ENCODE peak calls at places on chromosomes 3 and 15, in five cellular contexts. One of them, this sample, is unnamed.

GRCh38 chr15:50906954-50907865 is 1.3 kb upstream of the AP4E1 start:
- DNase-seq in AG10803: no peak
- DNase-seq in A549: peak
- DNase-seq in fibroblast of pulmonary artery: no peak
- DNase-seq in BJ: no peak
- DNase-seq in this sample: no peak

GRCh38 chr3:110550511-110550910 is 521.1 kb upstream of the NECTIN3 start:
- DNase-seq in BJ: no peak
- DNase-seq in AG10803: no peak
- DNase-seq in fibroblast of pulmonary artery: no peak
- DNase-seq in A549: no peak
- DNase-seq in this sample: no peak

GRCh38 chr3:51371943-51372557 is 13.0 kb upstream of the MANF start:
- DNase-seq in BJ: peak
- DNase-seq in AG10803: peak
- DNase-seq in fibroblast of pulmonary artery: peak
- DNase-seq in A549: peak
- DNase-seq in this sample: peak

GRCh38 chr15:44719293-44719999 is 8.1 kb downstream of the B2M start:
- DNase-seq in A549: no peak
- DNase-seq in fibroblast of pulmonary artery: peak
- DNase-seq in AG10803: no peak
- DNase-seq in BJ: no peak
- DNase-seq in this sample: no peak

GRCh38 chr3:193732391-193732790 is 139.4 kb downstream of the OPA1 start:
- DNase-seq in AG10803: peak
- DNase-seq in BJ: peak
- DNase-seq in fibroblast of pulmonary artery: peak
- DNase-seq in A549: peak
- DNase-seq in this sample: peak

GRCh38 chr3:61928020-61928419 is 366.6 kb downstream of the PTPRG start:
- DNase-seq in fibroblast of pulmonary artery: peak
- DNase-seq in AG10803: peak
- DNase-seq in BJ: no peak
- DNase-seq in A549: no peak
- DNase-seq in this sample: no peak

GRCh38 chr15:71753346-71753745 is 57.0 kb upstream of the NR2E3 start:
- DNase-seq in BJ: no peak
- DNase-seq in fibroblast of pulmonary artery: peak
- DNase-seq in A549: peak
- DNase-seq in AG10803: peak
- DNase-seq in this sample: no peak

GRCh38 chr3:46925585-46925934 is 48.0 kb downstream of the PTH1R start:
- DNase-seq in A549: no peak
- DNase-seq in AG10803: no peak
- DNase-seq in fibroblast of pulmonary artery: no peak
- DNase-seq in BJ: no peak
- DNase-seq in this sample: no peak

GRCh38 chr3:57787867-57788623 is 31.9 kb downstream of the SLMAP start:
- DNase-seq in BJ: no peak
- DNase-seq in AG10803: no peak
- DNase-seq in fibroblast of pulmonary artery: peak
- DNase-seq in A549: no peak
- DNase-seq in this sample: no peak

GRCh38 chr3:197343656-197344408 is 45.4 kb upstream of the DLG1 start:
- DNase-seq in fibroblast of pulmonary artery: peak
- DNase-seq in BJ: no peak
- DNase-seq in A549: no peak
- DNase-seq in AG10803: no peak
- DNase-seq in this sample: no peak

GRCh38 chr3:165805834-165806561 is 31.2 kb downstream of the BCHE start:
- DNase-seq in BJ: no peak
- DNase-seq in AG10803: no peak
- DNase-seq in fibroblast of pulmonary artery: no peak
- DNase-seq in A549: peak
- DNase-seq in this sample: no peak

GRCh38 chr3:83435173-83435572 is 1523.6 kb upstream of the CADM2 start:
- DNase-seq in A549: peak
- DNase-seq in BJ: no peak
- DNase-seq in AG10803: no peak
- DNase-seq in fibroblast of pulmonary artery: no peak
- DNase-seq in this sample: no peak

GRCh38 chr3:19077388-19077787 is 70.9 kb upstream of the KCNH8 start:
- DNase-seq in A549: no peak
- DNase-seq in fibroblast of pulmonary artery: no peak
- DNase-seq in AG10803: no peak
- DNase-seq in BJ: no peak
- DNase-seq in this sample: no peak

GRCh38 chr3:122942937-122943827 is 84.4 kb downstream of the SEMA5B start:
- DNase-seq in fibroblast of pulmonary artery: peak
- DNase-seq in BJ: no peak
- DNase-seq in AG10803: peak
- DNase-seq in A549: peak
- DNase-seq in this sample: no peak

GRCh38 chr15:36449662-36450145 is 129.7 kb upstream of the CDIN1 start:
- DNase-seq in A549: no peak
- DNase-seq in fibroblast of pulmonary artery: peak
- DNase-seq in AG10803: no peak
- DNase-seq in BJ: no peak
- DNase-seq in this sample: no peak

GRCh38 chr3:25472747-25473146 is 44.7 kb downstream of the RARB start:
- DNase-seq in AG10803: no peak
- DNase-seq in A549: no peak
- DNase-seq in fibroblast of pulmonary artery: no peak
- DNase-seq in BJ: no peak
- DNase-seq in this sample: no peak

GRCh38 chr15:52078876-52079700 is 33.5 kb downstream of the BCL2L10 start:
- DNase-seq in A549: peak
- DNase-seq in fibroblast of pulmonary artery: peak
- DNase-seq in BJ: no peak
- DNase-seq in AG10803: peak
- DNase-seq in this sample: no peak

GRCh38 chr15:90221251-90221900 is 12.4 kb downstream of the CIB1 start:
- DNase-seq in fibroblast of pulmonary artery: peak
- DNase-seq in A549: peak
- DNase-seq in BJ: no peak
- DNase-seq in AG10803: peak
- DNase-seq in this sample: peak

GRCh38 chr3:143820466-143821221 is 27.6 kb downstream of the SLC9A9 start:
- DNase-seq in BJ: no peak
- DNase-seq in fibroblast of pulmonary artery: no peak
- DNase-seq in AG10803: no peak
- DNase-seq in A549: no peak
- DNase-seq in this sample: no peak

GRCh38 chr3:143484851-143485512 is 363.3 kb downstream of the SLC9A9 start:
- DNase-seq in BJ: no peak
- DNase-seq in fibroblast of pulmonary artery: no peak
- DNase-seq in A549: peak
- DNase-seq in AG10803: peak
- DNase-seq in this sample: no peak

GRCh38 chr3:44476181-44476599 is 1.3 kb downstream of the ZNF445 start:
- DNase-seq in fibroblast of pulmonary artery: peak
- DNase-seq in A549: no peak
- DNase-seq in BJ: peak
- DNase-seq in AG10803: peak
- DNase-seq in this sample: no peak

GRCh38 chr3:87082806-87083440 is 92.0 kb upstream of the VGLL3 start:
- DNase-seq in BJ: no peak
- DNase-seq in A549: peak
- DNase-seq in AG10803: peak
- DNase-seq in fibroblast of pulmonary artery: peak
- DNase-seq in this sample: peak

GRCh38 chr3:60594025-60594424 is 657.2 kb downstream of the FHIT start:
- DNase-seq in AG10803: peak
- DNase-seq in BJ: no peak
- DNase-seq in fibroblast of pulmonary artery: peak
- DNase-seq in A549: no peak
- DNase-seq in this sample: no peak

GRCh38 chr3:105793040-105793439 is 75.8 kb downstream of the CBLB start:
- DNase-seq in BJ: no peak
- DNase-seq in A549: no peak
- DNase-seq in AG10803: no peak
- DNase-seq in fibroblast of pulmonary artery: peak
- DNase-seq in this sample: no peak

GRCh38 chr3:69354948-69355347 is 30.9 kb downstream of the FRMD4B start:
- DNase-seq in fibroblast of pulmonary artery: no peak
- DNase-seq in AG10803: no peak
- DNase-seq in BJ: no peak
- DNase-seq in A549: no peak
- DNase-seq in this sample: no peak

GRCh38 chr3:13016083-13016725 is 57.0 kb downstream of the IQSEC1 start:
- DNase-seq in AG10803: no peak
- DNase-seq in BJ: no peak
- DNase-seq in fibroblast of pulmonary artery: no peak
- DNase-seq in A549: no peak
- DNase-seq in this sample: no peak

GRCh38 chr3:49415931-49416601 is 3.8 kb downstream of the TCTA start:
- DNase-seq in AG10803: no peak
- DNase-seq in fibroblast of pulmonary artery: no peak
- DNase-seq in A549: no peak
- DNase-seq in BJ: no peak
- DNase-seq in this sample: no peak

GRCh38 chr15:83144771-83145170 is 37.3 kb downstream of the TM6SF1 start:
- DNase-seq in BJ: no peak
- DNase-seq in AG10803: no peak
- DNase-seq in fibroblast of pulmonary artery: no peak
- DNase-seq in A549: no peak
- DNase-seq in this sample: no peak

GRCh38 chr3:60920519-60920918 is 330.7 kb downstream of the FHIT start:
- DNase-seq in AG10803: no peak
- DNase-seq in A549: no peak
- DNase-seq in fibroblast of pulmonary artery: no peak
- DNase-seq in BJ: no peak
- DNase-seq in this sample: no peak

GRCh38 chr3:37695138-37695537 is 166.5 kb upstream of the CTDSPL start:
- DNase-seq in fibroblast of pulmonary artery: no peak
- DNase-seq in A549: no peak
- DNase-seq in BJ: no peak
- DNase-seq in AG10803: no peak
- DNase-seq in this sample: no peak

DNA sequence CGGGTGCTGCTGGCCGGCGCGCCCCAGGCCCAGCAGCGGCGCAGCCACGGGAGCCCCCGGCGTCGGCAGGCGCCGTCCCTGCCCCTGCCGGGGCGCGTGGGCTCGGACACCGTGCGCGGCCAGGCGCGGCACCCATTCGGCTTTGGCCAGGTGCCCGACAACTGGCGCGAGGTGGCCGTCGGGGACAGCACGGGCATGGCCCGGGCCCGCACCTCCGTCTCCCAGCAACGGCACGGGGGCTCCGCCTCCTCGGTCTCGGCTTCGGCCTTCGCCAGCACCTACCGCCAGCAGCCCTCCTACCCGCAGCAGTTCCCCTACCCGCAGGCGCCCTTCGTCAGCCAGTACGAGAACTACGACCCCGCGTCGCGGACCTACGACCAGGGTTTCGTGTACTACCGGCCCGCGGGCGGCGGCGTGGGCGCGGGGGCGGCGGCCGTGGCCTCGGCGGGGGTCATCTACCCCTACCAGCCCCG is 777 bp downstream of the LOXL1 start:
- DNase-seq in AG10803: peak
- DNase-seq in BJ: no peak
- DNase-seq in A549: no peak
- DNase-seq in fibroblast of pulmonary artery: no peak
- DNase-seq in this sample: no peak
- H3K4me3 ChIP-seq in AG10803: peak
- H3K4me3 ChIP-seq in BJ: peak
- H3K4me3 ChIP-seq in A549: peak
- H3K4me3 ChIP-seq in fibroblast of pulmonary artery: peak
- H3K4me3 ChIP-seq in this sample: peak

GRCh38 chr15:57667171-57667924 is 39.2 kb upstream of the POLR2M start:
- DNase-seq in fibroblast of pulmonary artery: peak
- DNase-seq in A549: peak
- DNase-seq in BJ: peak
- DNase-seq in AG10803: peak
- DNase-seq in this sample: no peak
- TF ChIP-seq CTCF in fibroblast of pulmonary artery: peak
- TF ChIP-seq CTCF in A549: peak
- TF ChIP-seq CTCF in BJ: peak
- TF ChIP-seq CTCF in AG10803: peak
- TF ChIP-seq CTCF in this sample: peak

DNA sequence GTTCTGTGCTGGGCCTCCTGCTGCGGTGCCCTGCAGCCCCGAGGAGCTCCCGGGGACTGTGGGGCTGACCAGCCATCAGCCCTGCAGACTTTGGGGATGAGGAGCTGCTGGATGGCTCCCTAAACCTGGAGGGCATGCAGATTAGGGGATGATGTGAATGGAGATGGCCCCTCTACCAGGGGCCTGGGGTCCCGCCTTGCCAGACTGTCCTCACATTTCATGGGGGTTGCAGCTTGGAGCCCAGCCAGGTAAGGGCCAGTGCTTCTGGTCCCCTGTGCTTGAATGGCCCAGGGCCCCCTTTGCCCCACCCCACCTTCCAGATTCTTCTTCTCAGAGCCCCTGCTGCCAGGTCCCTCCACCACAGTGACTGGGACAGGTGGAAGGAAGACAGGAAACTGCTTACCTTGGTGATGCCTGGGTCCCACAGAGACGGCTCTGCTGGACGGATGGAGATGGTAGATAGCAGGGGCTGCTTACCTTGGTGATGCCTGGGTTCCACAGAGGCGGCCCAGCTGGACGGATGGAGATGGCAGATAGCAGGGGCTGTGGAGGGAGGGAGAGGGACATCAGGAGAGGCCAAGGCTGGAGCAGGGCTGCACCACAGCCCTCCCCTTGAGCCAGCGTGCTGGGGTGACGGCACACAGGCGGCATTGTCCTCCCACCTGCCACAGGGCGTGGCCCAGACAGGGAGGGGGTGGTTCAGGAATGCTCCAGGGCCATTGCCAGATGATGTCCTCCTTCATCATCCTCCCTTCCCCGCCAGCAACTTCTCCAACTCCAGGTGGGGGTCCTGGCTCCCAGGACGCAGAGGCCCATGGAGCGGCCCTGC is at the start of gene SPTBN5:
- DNase-seq in BJ: no peak
- DNase-seq in AG10803: no peak
- DNase-seq in fibroblast of pulmonary artery: no peak
- DNase-seq in A549: no peak
- DNase-seq in this sample: no peak
- H3K4me3 ChIP-seq in BJ: no peak
- H3K4me3 ChIP-seq in AG10803: peak
- H3K4me3 ChIP-seq in fibroblast of pulmonary artery: no peak
- H3K4me3 ChIP-seq in A549: no peak
- H3K4me3 ChIP-seq in this sample: no peak

GRCh38 chr15:92050220-92050898 is 196.9 kb downstream of the SLCO3A1 start:
- DNase-seq in A549: no peak
- DNase-seq in BJ: no peak
- DNase-seq in AG10803: no peak
- DNase-seq in fibroblast of pulmonary artery: no peak
- DNase-seq in this sample: no peak

GRCh38 chr15:92049290-92050008 is 195.9 kb downstream of the SLCO3A1 start:
- DNase-seq in BJ: no peak
- DNase-seq in A549: no peak
- DNase-seq in fibroblast of pulmonary artery: peak
- DNase-seq in AG10803: no peak
- DNase-seq in this sample: no peak

GRCh38 chr15:92056875-92057274 is 203.4 kb downstream of the SLCO3A1 start:
- DNase-seq in AG10803: no peak
- DNase-seq in BJ: no peak
- DNase-seq in A549: no peak
- DNase-seq in fibroblast of pulmonary artery: no peak
- DNase-seq in this sample: no peak

GRCh38 chr15:92051726-92052125 is 198.2 kb downstream of the SLCO3A1 start:
- DNase-seq in fibroblast of pulmonary artery: no peak
- DNase-seq in A549: no peak
- DNase-seq in BJ: peak
- DNase-seq in AG10803: no peak
- DNase-seq in this sample: no peak

GRCh38 chr15:92053727-92054316 is 200.3 kb downstream of the SLCO3A1 start:
- DNase-seq in BJ: no peak
- DNase-seq in A549: no peak
- DNase-seq in AG10803: no peak
- DNase-seq in fibroblast of pulmonary artery: no peak
- DNase-seq in this sample: no peak
- TF ChIP-seq CTCF in BJ: peak
- TF ChIP-seq CTCF in A549: peak
- TF ChIP-seq CTCF in AG10803: peak
- TF ChIP-seq CTCF in fibroblast of pulmonary artery: peak
- TF ChIP-seq CTCF in this sample: peak